ENCODE peak calls at places on chromosomes 3 and 15, in seven cellular contexts. One of them, this sample, is unnamed. For H3K4me1, the result is how much of the 10 kb centered on the place peaks cover.

GRCh38 chr15:29045717-29046116 is 159.9 kb downstream of the APBA2 start:
- DNase-seq in mucosa of descending colon: no peak
- DNase-seq in neural progenitor cell: no peak
- DNase-seq in Karpas-422: no peak
- DNase-seq in CD4-positive, CD25-positive, alpha-beta regulatory T cell: no peak
- DNase-seq in tibial artery: no peak
- DNase-seq in Peyer's patch: no peak
- DNase-seq in this sample: peak

GRCh38 chr3:44065311-44065710 is 176.4 kb upstream of the TOPAZ1 start:
- DNase-seq in neural progenitor cell: no peak
- DNase-seq in Peyer's patch: no peak
- DNase-seq in tibial artery: no peak
- DNase-seq in Karpas-422: no peak
- DNase-seq in mucosa of descending colon: no peak
- DNase-seq in CD4-positive, CD25-positive, alpha-beta regulatory T cell: no peak
- DNase-seq in this sample: peak

GRCh38 chr3:123818921-123819429 is 65.2 kb downstream of the MYLK start:
- DNase-seq in tibial artery: no peak
- DNase-seq in mucosa of descending colon: no peak
- DNase-seq in CD4-positive, CD25-positive, alpha-beta regulatory T cell: no peak
- DNase-seq in Karpas-422: no peak
- DNase-seq in Peyer's patch: no peak
- DNase-seq in neural progenitor cell: no peak
- DNase-seq in this sample: no peak

GRCh38 chr3:45008117-45008516 is 18.0 kb upstream of the CLEC3B start:
- DNase-seq in Karpas-422: no peak
- DNase-seq in CD4-positive, CD25-positive, alpha-beta regulatory T cell: no peak
- DNase-seq in tibial artery: no peak
- DNase-seq in neural progenitor cell: no peak
- DNase-seq in Peyer's patch: no peak
- DNase-seq in mucosa of descending colon: no peak
- DNase-seq in this sample: peak

GRCh38 chr3:99332726-99333125 is 305.7 kb upstream of the COL8A1 start:
- DNase-seq in mucosa of descending colon: no peak
- DNase-seq in tibial artery: no peak
- DNase-seq in Karpas-422: no peak
- DNase-seq in Peyer's patch: no peak
- DNase-seq in CD4-positive, CD25-positive, alpha-beta regulatory T cell: no peak
- DNase-seq in neural progenitor cell: no peak
- DNase-seq in this sample: peak

GRCh38 chr3:171001957-171002694 is 24.4 kb downstream of the SLC2A2 start:
- DNase-seq in Karpas-422: no peak
- DNase-seq in tibial artery: no peak
- DNase-seq in CD4-positive, CD25-positive, alpha-beta regulatory T cell: no peak
- DNase-seq in Peyer's patch: peak
- DNase-seq in neural progenitor cell: no peak
- DNase-seq in mucosa of descending colon: peak
- DNase-seq in this sample: no peak

GRCh38 chr3:2727566-2728318 is 382.4 kb downstream of the IL5RA start:
- DNase-seq in Peyer's patch: no peak
- DNase-seq in CD4-positive, CD25-positive, alpha-beta regulatory T cell: no peak
- DNase-seq in mucosa of descending colon: no peak
- DNase-seq in Karpas-422: no peak
- DNase-seq in neural progenitor cell: peak
- DNase-seq in tibial artery: no peak
- DNase-seq in this sample: no peak

GRCh38 chr3:136898549-136898948 is 36.5 kb downstream of the NCK1 start:
- DNase-seq in mucosa of descending colon: no peak
- DNase-seq in Karpas-422: no peak
- DNase-seq in Peyer's patch: no peak
- DNase-seq in CD4-positive, CD25-positive, alpha-beta regulatory T cell: no peak
- DNase-seq in neural progenitor cell: no peak
- DNase-seq in tibial artery: no peak
- DNase-seq in this sample: no peak

GRCh38 chr15:70269991-70270751 is 172.5 kb upstream of the TLE3 start:
- DNase-seq in Karpas-422: peak
- DNase-seq in CD4-positive, CD25-positive, alpha-beta regulatory T cell: no peak
- DNase-seq in neural progenitor cell: no peak
- DNase-seq in mucosa of descending colon: no peak
- DNase-seq in tibial artery: peak
- DNase-seq in Peyer's patch: no peak
- DNase-seq in this sample: peak

GRCh38 chr15:67180514-67181191 is 73.8 kb downstream of the AAGAB start:
- DNase-seq in Karpas-422: no peak
- DNase-seq in tibial artery: peak
- DNase-seq in mucosa of descending colon: no peak
- DNase-seq in neural progenitor cell: peak
- DNase-seq in CD4-positive, CD25-positive, alpha-beta regulatory T cell: no peak
- DNase-seq in Peyer's patch: no peak
- DNase-seq in this sample: no peak

GRCh38 chr15:91224750-91225380 is 124.8 kb downstream of the SV2B start:
- DNase-seq in CD4-positive, CD25-positive, alpha-beta regulatory T cell: no peak
- DNase-seq in mucosa of descending colon: peak
- DNase-seq in Peyer's patch: no peak
- DNase-seq in neural progenitor cell: peak
- DNase-seq in tibial artery: no peak
- DNase-seq in Karpas-422: peak
- DNase-seq in this sample: peak

GRCh38 chr15:22866066-22866465 is 27.6 kb downstream of the NIPA2 start:
- DNase-seq in tibial artery: no peak
- DNase-seq in Karpas-422: no peak
- DNase-seq in neural progenitor cell: no peak
- DNase-seq in mucosa of descending colon: no peak
- DNase-seq in CD4-positive, CD25-positive, alpha-beta regulatory T cell: no peak
- DNase-seq in Peyer's patch: no peak
- DNase-seq in this sample: peak

GRCh38 chr15:73956276-73957086 is 30.2 kb downstream of the LOXL1 start:
- DNase-seq in neural progenitor cell: no peak
- DNase-seq in tibial artery: peak
- DNase-seq in Karpas-422: no peak
- DNase-seq in CD4-positive, CD25-positive, alpha-beta regulatory T cell: no peak
- DNase-seq in Peyer's patch: no peak
- DNase-seq in mucosa of descending colon: no peak
- DNase-seq in this sample: peak

GRCh38 chr3:128011140-128011539 is 41.1 kb upstream of the SEC61A1 start:
- DNase-seq in Peyer's patch: peak
- DNase-seq in tibial artery: no peak
- DNase-seq in mucosa of descending colon: peak
- DNase-seq in neural progenitor cell: peak
- DNase-seq in Karpas-422: peak
- DNase-seq in CD4-positive, CD25-positive, alpha-beta regulatory T cell: no peak
- DNase-seq in this sample: no peak

GRCh38 chr15:66692808-66693596 is 9.0 kb upstream of the SMAD6 start:
- DNase-seq in CD4-positive, CD25-positive, alpha-beta regulatory T cell: peak
- DNase-seq in tibial artery: no peak
- DNase-seq in neural progenitor cell: no peak
- DNase-seq in mucosa of descending colon: no peak
- DNase-seq in Peyer's patch: no peak
- DNase-seq in Karpas-422: no peak
- DNase-seq in this sample: no peak

GRCh38 chr3:13559751-13560540 is 11.0 kb downstream of the FBLN2 start:
- DNase-seq in neural progenitor cell: no peak
- DNase-seq in CD4-positive, CD25-positive, alpha-beta regulatory T cell: no peak
- DNase-seq in mucosa of descending colon: no peak
- DNase-seq in tibial artery: peak
- DNase-seq in Peyer's patch: no peak
- DNase-seq in Karpas-422: no peak
- DNase-seq in this sample: peak

GRCh38 chr15:39188930-39189329 is 391.9 kb upstream of the THBS1 start:
- DNase-seq in tibial artery: no peak
- DNase-seq in Karpas-422: no peak
- DNase-seq in mucosa of descending colon: no peak
- DNase-seq in neural progenitor cell: no peak
- DNase-seq in Peyer's patch: no peak
- DNase-seq in CD4-positive, CD25-positive, alpha-beta regulatory T cell: no peak
- DNase-seq in this sample: peak

GRCh38 chr15:93019971-93020370 is 69.0 kb downstream of the RGMA start:
- DNase-seq in mucosa of descending colon: no peak
- DNase-seq in Karpas-422: no peak
- DNase-seq in neural progenitor cell: no peak
- DNase-seq in CD4-positive, CD25-positive, alpha-beta regulatory T cell: no peak
- DNase-seq in Peyer's patch: peak
- DNase-seq in tibial artery: no peak
- DNase-seq in this sample: no peak

DNA sequence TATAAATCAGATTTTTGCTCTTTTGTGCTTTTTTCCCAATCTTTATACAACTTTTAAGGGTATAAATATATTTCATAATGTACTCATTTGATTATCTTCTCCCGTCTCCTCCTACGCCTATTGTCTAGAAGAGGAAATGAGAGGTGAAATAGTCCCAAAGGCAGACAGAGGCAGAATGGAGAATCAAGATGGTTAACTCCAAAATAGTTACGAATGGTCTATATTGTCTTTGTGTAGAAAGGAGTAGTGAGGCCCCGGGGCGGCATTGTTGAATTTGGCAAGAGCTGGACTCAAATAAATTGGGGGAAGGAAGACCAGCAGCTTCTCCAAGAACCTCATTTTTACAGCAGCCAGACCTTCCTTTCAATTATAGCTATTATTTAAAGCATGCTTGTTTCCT is 23.9 kb downstream of the ITPR1 start:
- DNase-seq in Peyer's patch: no peak
- DNase-seq in CD4-positive, CD25-positive, alpha-beta regulatory T cell: no peak
- DNase-seq in tibial artery: no peak
- DNase-seq in neural progenitor cell: no peak
- DNase-seq in Karpas-422: no peak
- DNase-seq in mucosa of descending colon: no peak
- DNase-seq in this sample: no peak
- H3K4me1 ChIP-seq in Peyer's patch: under half
- H3K4me1 ChIP-seq in CD4-positive, CD25-positive, alpha-beta regulatory T cell: under half
- H3K4me1 ChIP-seq in tibial artery: half or more
- H3K4me1 ChIP-seq in neural progenitor cell: under half
- H3K4me1 ChIP-seq in Karpas-422: under half
- H3K4me1 ChIP-seq in mucosa of descending colon: under half
- H3K4me1 ChIP-seq in this sample: under half

DNA sequence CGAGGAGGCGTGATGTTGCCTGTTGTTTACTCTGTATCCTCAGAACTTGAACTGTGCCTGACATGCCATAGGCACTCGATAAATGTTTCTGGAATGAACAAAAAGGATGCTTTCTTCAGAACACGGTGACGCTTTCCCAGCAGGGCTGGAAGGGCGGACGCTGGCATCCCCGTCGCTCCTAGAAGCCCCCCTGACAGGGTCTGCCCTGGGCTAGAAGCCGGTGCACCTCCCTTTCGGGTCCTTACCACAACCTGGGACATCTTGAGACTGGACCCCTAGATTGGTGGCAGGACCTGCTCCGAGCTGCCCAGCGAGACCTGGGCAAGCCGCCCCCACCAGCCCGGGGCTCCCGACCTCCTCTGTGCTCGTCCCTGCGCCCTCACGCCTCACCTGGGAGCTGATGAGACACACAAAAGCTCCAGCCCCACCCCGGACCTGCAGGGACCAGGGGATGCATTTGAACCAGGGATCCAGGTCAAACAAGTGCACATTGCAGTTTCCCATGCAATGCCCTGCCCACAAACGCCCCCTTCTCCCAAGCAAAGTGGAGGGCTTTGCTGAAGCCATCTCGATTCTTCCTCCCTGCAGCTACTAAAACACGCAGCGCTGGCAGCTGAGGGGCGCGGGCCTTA is 131.2 kb upstream of the MEF2A start:
- DNase-seq in Peyer's patch: peak
- DNase-seq in CD4-positive, CD25-positive, alpha-beta regulatory T cell: no peak
- DNase-seq in mucosa of descending colon: no peak
- DNase-seq in tibial artery: peak
- DNase-seq in neural progenitor cell: no peak
- DNase-seq in Karpas-422: no peak
- DNase-seq in this sample: no peak
- H3K4me1 ChIP-seq in Peyer's patch: under half
- H3K4me1 ChIP-seq in CD4-positive, CD25-positive, alpha-beta regulatory T cell: under half
- H3K4me1 ChIP-seq in mucosa of descending colon: under half
- H3K4me1 ChIP-seq in tibial artery: under half
- H3K4me1 ChIP-seq in neural progenitor cell: under half
- H3K4me1 ChIP-seq in Karpas-422: under half
- H3K4me1 ChIP-seq in this sample: under half

GRCh38 chr15:31227954-31228542 is 98.6 kb upstream of the KLF13 start:
- DNase-seq in neural progenitor cell: no peak
- DNase-seq in tibial artery: no peak
- DNase-seq in mucosa of descending colon: no peak
- DNase-seq in CD4-positive, CD25-positive, alpha-beta regulatory T cell: no peak
- DNase-seq in Peyer's patch: peak
- DNase-seq in Karpas-422: peak
- DNase-seq in this sample: no peak
- H3K4me1 ChIP-seq in neural progenitor cell: under half
- H3K4me1 ChIP-seq in tibial artery: under half
- H3K4me1 ChIP-seq in mucosa of descending colon: under half
- H3K4me1 ChIP-seq in CD4-positive, CD25-positive, alpha-beta regulatory T cell: under half
- H3K4me1 ChIP-seq in Peyer's patch: under half
- H3K4me1 ChIP-seq in Karpas-422: half or more
- H3K4me1 ChIP-seq in this sample: under half

DNA sequence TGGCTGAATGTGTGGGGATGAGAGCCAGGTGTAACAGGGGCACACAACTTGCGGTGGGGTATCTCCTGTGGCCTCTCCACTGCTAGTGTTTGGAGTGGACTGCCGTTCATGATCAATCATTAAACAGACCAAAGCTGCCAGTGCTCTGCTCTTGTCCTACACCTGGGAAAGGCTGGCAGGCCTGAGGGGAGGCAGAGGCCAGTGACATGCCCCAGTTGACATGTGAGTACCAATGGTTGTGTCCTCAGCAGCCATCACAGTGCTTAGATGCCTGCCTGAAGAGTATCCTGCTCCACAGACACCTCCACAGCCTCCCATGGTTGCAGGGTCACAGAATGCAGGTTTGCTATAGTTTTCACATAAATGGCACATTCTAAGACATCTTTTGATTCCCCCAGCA is 348.4 kb downstream of the EPHB1 start:
- DNase-seq in tibial artery: no peak
- DNase-seq in CD4-positive, CD25-positive, alpha-beta regulatory T cell: no peak
- DNase-seq in Peyer's patch: no peak
- DNase-seq in Karpas-422: no peak
- DNase-seq in mucosa of descending colon: no peak
- DNase-seq in neural progenitor cell: no peak
- DNase-seq in this sample: no peak
- H3K4me1 ChIP-seq in tibial artery: under half
- H3K4me1 ChIP-seq in CD4-positive, CD25-positive, alpha-beta regulatory T cell: under half
- H3K4me1 ChIP-seq in Peyer's patch: under half
- H3K4me1 ChIP-seq in Karpas-422: half or more
- H3K4me1 ChIP-seq in mucosa of descending colon: under half
- H3K4me1 ChIP-seq in neural progenitor cell: under half
- H3K4me1 ChIP-seq in this sample: under half

GRCh38 chr15:36818260-36818659 is 238.8 kb downstream of the CDIN1 start:
- DNase-seq in CD4-positive, CD25-positive, alpha-beta regulatory T cell: no peak
- DNase-seq in tibial artery: no peak
- DNase-seq in Peyer's patch: no peak
- DNase-seq in mucosa of descending colon: no peak
- DNase-seq in neural progenitor cell: no peak
- DNase-seq in Karpas-422: no peak
- DNase-seq in this sample: no peak

GRCh38 chr15:36811903-36812302 is 232.5 kb downstream of the CDIN1 start:
- DNase-seq in Peyer's patch: no peak
- DNase-seq in Karpas-422: no peak
- DNase-seq in neural progenitor cell: no peak
- DNase-seq in mucosa of descending colon: no peak
- DNase-seq in tibial artery: no peak
- DNase-seq in CD4-positive, CD25-positive, alpha-beta regulatory T cell: no peak
- DNase-seq in this sample: peak

GRCh38 chr15:36814708-36815107 is 235.3 kb downstream of the CDIN1 start:
- DNase-seq in mucosa of descending colon: no peak
- DNase-seq in tibial artery: no peak
- DNase-seq in Peyer's patch: no peak
- DNase-seq in Karpas-422: no peak
- DNase-seq in CD4-positive, CD25-positive, alpha-beta regulatory T cell: no peak
- DNase-seq in neural progenitor cell: no peak
- DNase-seq in this sample: no peak

GRCh38 chr15:36814085-36814484 is 234.7 kb downstream of the CDIN1 start:
- DNase-seq in neural progenitor cell: no peak
- DNase-seq in Karpas-422: no peak
- DNase-seq in mucosa of descending colon: no peak
- DNase-seq in Peyer's patch: peak
- DNase-seq in CD4-positive, CD25-positive, alpha-beta regulatory T cell: no peak
- DNase-seq in tibial artery: no peak
- DNase-seq in this sample: no peak

GRCh38 chr15:36817776-36818175 is 238.3 kb downstream of the CDIN1 start:
- DNase-seq in mucosa of descending colon: no peak
- DNase-seq in tibial artery: no peak
- DNase-seq in Karpas-422: no peak
- DNase-seq in neural progenitor cell: no peak
- DNase-seq in Peyer's patch: no peak
- DNase-seq in CD4-positive, CD25-positive, alpha-beta regulatory T cell: no peak
- DNase-seq in this sample: no peak
- H3K4me1 ChIP-seq in mucosa of descending colon: under half
- H3K4me1 ChIP-seq in tibial artery: under half
- H3K4me1 ChIP-seq in Karpas-422: under half
- H3K4me1 ChIP-seq in neural progenitor cell: under half
- H3K4me1 ChIP-seq in Peyer's patch: under half
- H3K4me1 ChIP-seq in CD4-positive, CD25-positive, alpha-beta regulatory T cell: under half
- H3K4me1 ChIP-seq in this sample: under half

This sample was measured in osteoblast.